ENCODE peak calls at places on chromosomes 5 and 9, in six cellular contexts. One of them, this sample, is unnamed.
A peak's percentile ranks its signal among the peaks of the same experiment; 100 is the strongest.

GRCh38 chr9:83622814-83623633 is at the start of gene IDNK:
- DNase-seq in fibroblast of pulmonary artery: peak; percentile 36
- DNase-seq in EL: peak; percentile 77
- DNase-seq in HT-29: peak; percentile 75
- DNase-seq in MCF 10A: peak; percentile 65
- DNase-seq in bronchial epithelial cell: peak; percentile 17
- DNase-seq in this sample: peak; percentile 53

GRCh38 chr5:173108914-173109313 is 35.4 kb upstream of the BNIP1 start:
- DNase-seq in HT-29: no peak
- DNase-seq in fibroblast of pulmonary artery: no peak
- DNase-seq in EL: no peak
- DNase-seq in MCF 10A: no peak
- DNase-seq in bronchial epithelial cell: peak; percentile 5
- DNase-seq in this sample: no peak

GRCh38 chr9:134360897-134361296 is 34.6 kb downstream of the RXRA start:
- DNase-seq in EL: peak; percentile 41
- DNase-seq in fibroblast of pulmonary artery: peak; percentile 16
- DNase-seq in HT-29: peak; percentile 49
- DNase-seq in bronchial epithelial cell: no peak
- DNase-seq in MCF 10A: peak; percentile 72
- DNase-seq in this sample: peak; percentile 12

GRCh38 chr5:71475788-71476384 is 20.4 kb downstream of the BDP1 start:
- DNase-seq in HT-29: peak; percentile 38
- DNase-seq in EL: peak; percentile 20
- DNase-seq in MCF 10A: peak; percentile 39
- DNase-seq in bronchial epithelial cell: peak; percentile 29
- DNase-seq in fibroblast of pulmonary artery: peak; percentile 45
- DNase-seq in this sample: peak; percentile 20

GRCh38 chr5:96370981-96371380 is 62.1 kb downstream of the PCSK1 start:
- DNase-seq in MCF 10A: no peak
- DNase-seq in HT-29: no peak
- DNase-seq in EL: no peak
- DNase-seq in bronchial epithelial cell: no peak
- DNase-seq in fibroblast of pulmonary artery: no peak
- DNase-seq in this sample: no peak

GRCh38 chr5:91049112-91049511 is 334.0 kb downstream of the ARRDC3 start:
- DNase-seq in fibroblast of pulmonary artery: no peak
- DNase-seq in HT-29: no peak
- DNase-seq in EL: no peak
- DNase-seq in bronchial epithelial cell: no peak
- DNase-seq in MCF 10A: no peak
- DNase-seq in this sample: no peak

GRCh38 chr9:112348257-112348992 is 15.0 kb upstream of the PTBP3 start:
- DNase-seq in MCF 10A: peak; percentile 47
- DNase-seq in fibroblast of pulmonary artery: peak; percentile 82
- DNase-seq in HT-29: peak; percentile 94
- DNase-seq in bronchial epithelial cell: peak; percentile 65
- DNase-seq in EL: peak; percentile 78
- DNase-seq in this sample: peak; percentile 83

GRCh38 chr5:91468643-91469422 is 85.7 kb upstream of the ARRDC3 start:
- DNase-seq in fibroblast of pulmonary artery: peak; percentile 3
- DNase-seq in MCF 10A: peak; percentile 21
- DNase-seq in EL: no peak
- DNase-seq in HT-29: peak; percentile 56
- DNase-seq in bronchial epithelial cell: peak; percentile 44
- DNase-seq in this sample: peak; percentile 42

GRCh38 chr9:90665072-90665471 is 22.4 kb upstream of the DIRAS2 start:
- DNase-seq in HT-29: no peak
- DNase-seq in MCF 10A: no peak
- DNase-seq in bronchial epithelial cell: no peak
- DNase-seq in EL: no peak
- DNase-seq in fibroblast of pulmonary artery: no peak
- DNase-seq in this sample: no peak

GRCh38 chr5:174837919-174838902 is 113.8 kb downstream of the MSX2 start:
- DNase-seq in MCF 10A: peak; percentile 99
- DNase-seq in fibroblast of pulmonary artery: peak; percentile 36
- DNase-seq in bronchial epithelial cell: peak; percentile 47
- DNase-seq in HT-29: no peak
- DNase-seq in EL: peak; percentile 89
- DNase-seq in this sample: peak; percentile 95

GRCh38 chr9:133331221-133331620 is 4.8 kb downstream of the SURF6 start:
- DNase-seq in HT-29: no peak
- DNase-seq in fibroblast of pulmonary artery: no peak
- DNase-seq in EL: no peak
- DNase-seq in bronchial epithelial cell: no peak
- DNase-seq in MCF 10A: no peak
- DNase-seq in this sample: no peak

GRCh38 chr5:78603636-78604175 is 44.9 kb downstream of the LHFPL2 start:
- DNase-seq in MCF 10A: no peak
- DNase-seq in EL: no peak
- DNase-seq in HT-29: no peak
- DNase-seq in bronchial epithelial cell: no peak
- DNase-seq in fibroblast of pulmonary artery: no peak
- DNase-seq in this sample: no peak